ENCODE peak calls at places on chromosomes 13 and 19, in ten cellular contexts. One of them, this sample, is unnamed.

GRCh38 chr19:41535029-41535622 is 40.8 kb upstream of the CEACAM21 start:
- DNase-seq in WTC11: no peak
- DNase-seq in AG10803: no peak
- DNase-seq in neural crest cell: no peak
- DNase-seq in AG04449: no peak
- DNase-seq in progenitor cell of endocrine pancreas: no peak
- DNase-seq in osteoblast: no peak
- DNase-seq in OCI-LY7: peak; percentile 87
- DNase-seq in psoas muscle: no peak
- DNase-seq in fibroblast of the aortic adventitia: no peak
- DNase-seq in this sample: peak; percentile 38

GRCh38 chr19:14434543-14435319 is 1.6 kb downstream of the PKN1 start:
- DNase-seq in WTC11: no peak
- DNase-seq in AG10803: peak; percentile 77
- DNase-seq in neural crest cell: no peak
- DNase-seq in AG04449: no peak
- DNase-seq in progenitor cell of endocrine pancreas: no peak
- DNase-seq in osteoblast: peak; percentile 94
- DNase-seq in OCI-LY7: no peak
- DNase-seq in psoas muscle: peak; percentile 63
- DNase-seq in fibroblast of the aortic adventitia: peak; percentile 86
- DNase-seq in this sample: no peak

GRCh38 chr13:59047546-59047945 is 1116.2 kb downstream of the DIAPH3 start:
- DNase-seq in WTC11: no peak
- DNase-seq in AG10803: no peak
- DNase-seq in neural crest cell: no peak
- DNase-seq in AG04449: no peak
- DNase-seq in progenitor cell of endocrine pancreas: no peak
- DNase-seq in osteoblast: no peak
- DNase-seq in OCI-LY7: no peak
- DNase-seq in psoas muscle: no peak
- DNase-seq in fibroblast of the aortic adventitia: no peak
- DNase-seq in this sample: no peak

GRCh38 chr13:66634384-66634783 is 595.8 kb downstream of the PCDH9 start:
- DNase-seq in WTC11: no peak
- DNase-seq in AG10803: peak; percentile 3
- DNase-seq in neural crest cell: no peak
- DNase-seq in AG04449: no peak
- DNase-seq in progenitor cell of endocrine pancreas: no peak
- DNase-seq in osteoblast: no peak
- DNase-seq in OCI-LY7: no peak
- DNase-seq in psoas muscle: no peak
- DNase-seq in fibroblast of the aortic adventitia: peak; percentile 45
- DNase-seq in this sample: no peak

GRCh38 chr13:73849292-73849691 is 284.9 kb downstream of the KLF12 start:
- DNase-seq in WTC11: peak; percentile 35
- DNase-seq in AG10803: peak; percentile 59
- DNase-seq in neural crest cell: no peak
- DNase-seq in AG04449: no peak
- DNase-seq in progenitor cell of endocrine pancreas: no peak
- DNase-seq in osteoblast: peak; percentile 29
- DNase-seq in OCI-LY7: peak; percentile 44
- DNase-seq in psoas muscle: no peak
- DNase-seq in fibroblast of the aortic adventitia: peak; percentile 48
- DNase-seq in this sample: no peak

GRCh38 chr19:55210120-55210493 is 806 bp upstream of the PTPRH start:
- DNase-seq in WTC11: no peak
- DNase-seq in AG10803: peak; percentile 92
- DNase-seq in neural crest cell: no peak
- DNase-seq in AG04449: peak; percentile 85
- DNase-seq in progenitor cell of endocrine pancreas: no peak
- DNase-seq in osteoblast: peak; percentile 93
- DNase-seq in OCI-LY7: no peak
- DNase-seq in psoas muscle: no peak
- DNase-seq in fibroblast of the aortic adventitia: peak; percentile 96
- DNase-seq in this sample: no peak

GRCh38 chr19:1278074-1278473 is 2.7 kb downstream of the FAM174C start:
- DNase-seq in WTC11: no peak
- DNase-seq in AG10803: no peak
- DNase-seq in neural crest cell: no peak
- DNase-seq in AG04449: no peak
- DNase-seq in progenitor cell of endocrine pancreas: no peak
- DNase-seq in osteoblast: no peak
- DNase-seq in OCI-LY7: no peak
- DNase-seq in psoas muscle: no peak
- DNase-seq in fibroblast of the aortic adventitia: no peak
- DNase-seq in this sample: no peak

GRCh38 chr19:3785464-3785937 is 680 bp downstream of the MATK start:
- DNase-seq in WTC11: no peak
- DNase-seq in AG10803: no peak
- DNase-seq in neural crest cell: no peak
- DNase-seq in AG04449: no peak
- DNase-seq in progenitor cell of endocrine pancreas: no peak
- DNase-seq in osteoblast: no peak
- DNase-seq in OCI-LY7: no peak
- DNase-seq in psoas muscle: no peak
- DNase-seq in fibroblast of the aortic adventitia: no peak
- DNase-seq in this sample: no peak

GRCh38 chr13:100989424-100989823 is 314.8 kb upstream of the TMTC4 start:
- DNase-seq in WTC11: no peak
- DNase-seq in AG10803: no peak
- DNase-seq in neural crest cell: no peak
- DNase-seq in AG04449: no peak
- DNase-seq in progenitor cell of endocrine pancreas: no peak
- DNase-seq in osteoblast: no peak
- DNase-seq in OCI-LY7: no peak
- DNase-seq in psoas muscle: no peak
- DNase-seq in fibroblast of the aortic adventitia: no peak
- DNase-seq in this sample: no peak

GRCh38 chr13:100986571-100986970 is 312.0 kb upstream of the TMTC4 start:
- DNase-seq in WTC11: no peak
- DNase-seq in AG10803: no peak
- DNase-seq in neural crest cell: no peak
- DNase-seq in AG04449: no peak
- DNase-seq in progenitor cell of endocrine pancreas: no peak
- DNase-seq in osteoblast: no peak
- DNase-seq in OCI-LY7: no peak
- DNase-seq in psoas muscle: no peak
- DNase-seq in fibroblast of the aortic adventitia: no peak
- DNase-seq in this sample: no peak

GRCh38 chr13:100983111-100983510 is 308.5 kb upstream of the TMTC4 start:
- DNase-seq in WTC11: no peak
- DNase-seq in AG10803: no peak
- DNase-seq in neural crest cell: no peak
- DNase-seq in AG04449: no peak
- DNase-seq in progenitor cell of endocrine pancreas: no peak
- DNase-seq in osteoblast: no peak
- DNase-seq in OCI-LY7: no peak
- DNase-seq in psoas muscle: no peak
- DNase-seq in fibroblast of the aortic adventitia: peak; percentile 52
- DNase-seq in this sample: no peak

GRCh38 chr13:100984349-100984748 is 309.8 kb upstream of the TMTC4 start:
- DNase-seq in WTC11: no peak
- DNase-seq in AG10803: no peak
- DNase-seq in neural crest cell: no peak
- DNase-seq in AG04449: no peak
- DNase-seq in progenitor cell of endocrine pancreas: no peak
- DNase-seq in osteoblast: no peak
- DNase-seq in OCI-LY7: no peak
- DNase-seq in psoas muscle: no peak
- DNase-seq in fibroblast of the aortic adventitia: no peak
- DNase-seq in this sample: no peak

DNA sequence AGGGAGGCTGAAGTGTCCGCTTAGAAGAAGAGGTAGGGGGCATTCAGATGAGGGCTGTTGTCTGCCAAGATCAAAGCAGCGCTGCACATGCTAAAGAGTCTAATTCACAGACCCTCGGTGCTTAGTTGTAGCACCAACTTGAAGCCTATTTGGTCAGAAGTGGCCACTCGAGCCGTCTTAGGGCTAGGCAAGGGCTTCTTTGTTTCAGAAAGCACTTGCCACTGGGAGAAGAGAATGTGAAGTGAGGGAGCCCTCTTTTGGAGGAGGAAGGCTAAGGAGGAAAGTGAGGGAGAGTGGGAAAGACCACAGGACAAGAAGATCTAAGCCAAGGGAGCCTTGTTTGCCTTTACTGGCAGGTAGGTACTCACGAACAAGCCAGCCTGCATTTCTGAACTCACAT is 313.4 kb upstream of the TMTC4 start:
- DNase-seq in WTC11: peak; percentile 12
- DNase-seq in AG10803: peak; percentile 36
- DNase-seq in neural crest cell: no peak
- DNase-seq in AG04449: peak; percentile 5
- DNase-seq in progenitor cell of endocrine pancreas: no peak
- DNase-seq in osteoblast: peak; percentile 77
- DNase-seq in OCI-LY7: no peak
- DNase-seq in psoas muscle: no peak
- DNase-seq in fibroblast of the aortic adventitia: peak; percentile 62
- DNase-seq in this sample: no peak
- TF ChIP-seq CTCF in WTC11: no peak
- TF ChIP-seq CTCF in AG10803: peak; percentile 56
- TF ChIP-seq CTCF in neural crest cell: peak; percentile 22
- TF ChIP-seq CTCF in AG04449: peak; percentile 40
- TF ChIP-seq CTCF in progenitor cell of endocrine pancreas: peak; percentile 9
- TF ChIP-seq CTCF in osteoblast: peak; percentile 55
- TF ChIP-seq CTCF in OCI-LY7: no peak
- TF ChIP-seq CTCF in psoas muscle: no peak
- TF ChIP-seq CTCF in fibroblast of the aortic adventitia: peak; percentile 47
- TF ChIP-seq CTCF in this sample: no peak

GRCh38 chr13:30857018-30857417 is 49.1 kb upstream of the MEDAG start:
- DNase-seq in WTC11: no peak
- DNase-seq in AG10803: peak; percentile 51
- DNase-seq in neural crest cell: no peak
- DNase-seq in AG04449: no peak
- DNase-seq in progenitor cell of endocrine pancreas: no peak
- DNase-seq in osteoblast: no peak
- DNase-seq in OCI-LY7: no peak
- DNase-seq in psoas muscle: no peak
- DNase-seq in fibroblast of the aortic adventitia: peak; percentile 45
- DNase-seq in this sample: no peak
- TF ChIP-seq CTCF in WTC11: no peak
- TF ChIP-seq CTCF in AG10803: peak; percentile 49
- TF ChIP-seq CTCF in neural crest cell: no peak
- TF ChIP-seq CTCF in AG04449: peak; percentile 16
- TF ChIP-seq CTCF in progenitor cell of endocrine pancreas: no peak
- TF ChIP-seq CTCF in osteoblast: peak; percentile 23
- TF ChIP-seq CTCF in OCI-LY7: no peak
- TF ChIP-seq CTCF in psoas muscle: no peak
- TF ChIP-seq CTCF in fibroblast of the aortic adventitia: peak; percentile 30
- TF ChIP-seq CTCF in this sample: no peak

DNA sequence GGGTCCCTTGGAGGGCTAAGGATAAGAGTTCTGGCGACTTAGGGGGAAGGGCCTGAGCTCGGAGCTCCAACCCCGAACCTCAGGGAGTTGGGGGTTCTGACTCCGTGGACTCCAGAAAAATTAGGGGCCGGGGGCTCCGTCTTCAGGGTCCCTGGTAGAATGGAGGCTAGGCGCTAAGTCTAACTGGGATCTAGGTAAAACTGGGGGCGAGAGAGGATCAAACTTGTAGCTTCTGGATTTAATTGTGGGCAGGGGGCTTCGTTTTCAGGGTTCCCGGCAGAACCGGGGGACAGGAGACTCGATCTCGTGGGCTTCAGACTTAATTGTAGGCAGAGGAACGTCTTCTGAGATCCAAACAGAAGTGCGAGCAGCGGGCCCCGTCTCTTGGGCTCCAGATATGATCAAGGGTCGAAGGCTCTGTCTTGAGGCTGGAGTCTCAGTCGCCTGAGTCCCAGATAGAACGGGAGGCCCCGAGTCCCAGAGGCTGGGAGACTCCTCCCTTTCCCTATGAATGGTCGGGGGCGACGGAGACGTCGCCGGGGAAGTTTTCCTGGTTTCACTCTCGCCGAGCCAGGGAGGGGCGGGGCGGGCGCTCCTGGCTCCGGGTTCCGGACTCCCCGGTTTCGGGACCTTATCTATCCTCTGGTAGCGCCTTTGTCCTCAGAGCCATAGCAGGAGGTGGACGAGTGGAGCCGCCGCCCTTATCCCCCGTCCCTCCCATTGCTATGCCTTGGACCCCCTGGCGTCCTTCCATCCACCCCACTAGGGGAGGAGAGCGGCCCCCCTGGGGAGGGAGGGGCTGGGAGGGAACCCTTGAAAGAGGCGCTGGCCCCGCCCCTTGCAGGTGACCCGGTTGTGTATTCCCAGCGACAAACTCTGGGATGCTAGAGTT is 1.3 kb downstream of the NECTIN2 start:
- DNase-seq in WTC11: peak; percentile 74
- DNase-seq in AG10803: peak; percentile 50
- DNase-seq in neural crest cell: peak; percentile 20
- DNase-seq in AG04449: no peak
- DNase-seq in progenitor cell of endocrine pancreas: peak; percentile 65
- DNase-seq in osteoblast: peak; percentile 91
- DNase-seq in OCI-LY7: no peak
- DNase-seq in psoas muscle: peak; percentile 69
- DNase-seq in fibroblast of the aortic adventitia: peak; percentile 40
- DNase-seq in this sample: no peak
- TF ChIP-seq CTCF in WTC11: no peak
- TF ChIP-seq CTCF in AG10803: no peak
- TF ChIP-seq CTCF in neural crest cell: no peak
- TF ChIP-seq CTCF in AG04449: no peak
- TF ChIP-seq CTCF in progenitor cell of endocrine pancreas: no peak
- TF ChIP-seq CTCF in osteoblast: no peak
- TF ChIP-seq CTCF in OCI-LY7: no peak
- TF ChIP-seq CTCF in psoas muscle: no peak
- TF ChIP-seq CTCF in fibroblast of the aortic adventitia: no peak
- TF ChIP-seq CTCF in this sample: no peak

GRCh38 chr13:81987677-81988357 is 1646.9 kb upstream of the SPRY2 start:
- DNase-seq in WTC11: no peak
- DNase-seq in AG10803: no peak
- DNase-seq in neural crest cell: no peak
- DNase-seq in AG04449: no peak
- DNase-seq in progenitor cell of endocrine pancreas: no peak
- DNase-seq in osteoblast: no peak
- DNase-seq in OCI-LY7: no peak
- DNase-seq in psoas muscle: no peak
- DNase-seq in fibroblast of the aortic adventitia: no peak
- DNase-seq in this sample: no peak

GRCh38 chr13:81987159-81987558 is 1646.2 kb upstream of the SPRY2 start:
- DNase-seq in WTC11: no peak
- DNase-seq in AG10803: no peak
- DNase-seq in neural crest cell: no peak
- DNase-seq in AG04449: no peak
- DNase-seq in progenitor cell of endocrine pancreas: no peak
- DNase-seq in osteoblast: no peak
- DNase-seq in OCI-LY7: no peak
- DNase-seq in psoas muscle: no peak
- DNase-seq in fibroblast of the aortic adventitia: no peak
- DNase-seq in this sample: no peak

GRCh38 chr13:81988542-81988941 is 1647.6 kb upstream of the SPRY2 start:
- DNase-seq in WTC11: no peak
- DNase-seq in AG10803: no peak
- DNase-seq in neural crest cell: no peak
- DNase-seq in AG04449: no peak
- DNase-seq in progenitor cell of endocrine pancreas: no peak
- DNase-seq in osteoblast: no peak
- DNase-seq in OCI-LY7: no peak
- DNase-seq in psoas muscle: no peak
- DNase-seq in fibroblast of the aortic adventitia: no peak
- DNase-seq in this sample: no peak

GRCh38 chr13:81986308-81986707 is 1645.4 kb upstream of the SPRY2 start:
- DNase-seq in WTC11: no peak
- DNase-seq in AG10803: no peak
- DNase-seq in neural crest cell: no peak
- DNase-seq in AG04449: no peak
- DNase-seq in progenitor cell of endocrine pancreas: no peak
- DNase-seq in osteoblast: no peak
- DNase-seq in OCI-LY7: no peak
- DNase-seq in psoas muscle: no peak
- DNase-seq in fibroblast of the aortic adventitia: no peak
- DNase-seq in this sample: no peak

GRCh38 chr13:81990652-81991051 is 1649.7 kb upstream of the SPRY2 start:
- DNase-seq in WTC11: no peak
- DNase-seq in AG10803: no peak
- DNase-seq in neural crest cell: no peak
- DNase-seq in AG04449: no peak
- DNase-seq in progenitor cell of endocrine pancreas: no peak
- DNase-seq in osteoblast: no peak
- DNase-seq in OCI-LY7: no peak
- DNase-seq in psoas muscle: no peak
- DNase-seq in fibroblast of the aortic adventitia: no peak
- DNase-seq in this sample: no peak
- TF ChIP-seq CTCF in WTC11: no peak
- TF ChIP-seq CTCF in AG10803: no peak
- TF ChIP-seq CTCF in neural crest cell: no peak
- TF ChIP-seq CTCF in AG04449: no peak
- TF ChIP-seq CTCF in progenitor cell of endocrine pancreas: no peak
- TF ChIP-seq CTCF in osteoblast: no peak
- TF ChIP-seq CTCF in OCI-LY7: no peak
- TF ChIP-seq CTCF in psoas muscle: no peak
- TF ChIP-seq CTCF in fibroblast of the aortic adventitia: no peak
- TF ChIP-seq CTCF in this sample: no peak